ENCODE peak calls at places on chromosome 18, in eight cellular contexts. O is amniotic stem cell; I is T-helper 22 cell; Q is NCI-H748 treated with DMSO at 0.1 percent for 48 hours; L is stimulated activated CD4-positive, alpha-beta T cell treated with anti-CD3 and anti-CD28 coated beads, Interleukin-4, amount 100 ng/mL, for 24 hours; D is T-helper 2 cell; X is NCI-H1092; Z is HTR-8/SVneo. Y is an unnamed sample.

GRCh38 chr18:61597321-61597720 is 264.1 kb downstream of the CDH20 start:
- DNase-seq in I (no peak), X (no peak), Q (no peak), Z (no peak), O (no peak), D (no peak), L (no peak), Y (no peak)

GRCh38 chr18:8424917-8425725 is 184.1 kb upstream of the RAB12 start:
- DNase-seq in Z (peak; percentile 85), I (no peak), Q (no peak), O (peak; percentile 85), D (no peak), X (no peak), L (no peak), Y (peak; percentile 85)

GRCh38 chr18:55362303-55362702 is 225.7 kb downstream of the TCF4 start:
- DNase-seq in L (no peak), I (no peak), Q (no peak), X (no peak), Z (no peak), O (no peak), D (no peak), Y (no peak)

GRCh38 chr18:48953096-48953706 is 2.4 kb upstream of the SMAD7 start:
- DNase-seq in D (no peak), Q (peak; percentile 34), L (no peak), I (no peak), X (no peak), O (no peak), Z (no peak), Y (no peak)

GRCh38 chr18:58937913-58938312 is 73.2 kb downstream of the ZNF532 start:
- DNase-seq in X (no peak), Q (no peak), Z (no peak), L (no peak), I (no peak), D (no peak), O (no peak), Y (no peak)

GRCh38 chr18:11951390-11951851 is 29.9 kb upstream of the IMPA2 start:
- DNase-seq in X (no peak), Z (no peak), Q (no peak), D (no peak), L (no peak), O (no peak), I (no peak), Y (no peak)

GRCh38 chr18:76963951-76964350 is 141.6 kb downstream of the ZNF236 start:
- DNase-seq in D (no peak), X (no peak), Q (no peak), Z (no peak), I (no peak), O (no peak), L (no peak), Y (no peak)

GRCh38 chr18:23910032-23910431 is 104.5 kb upstream of the TTC39C start:
- DNase-seq in L (no peak), O (no peak), X (no peak), I (no peak), Z (no peak), D (no peak), Q (no peak), Y (no peak)

GRCh38 chr18:23226930-23227728 is 91.8 kb downstream of the CABLES1 start:
- DNase-seq in D (no peak), Q (no peak), X (no peak), Z (no peak), L (no peak), I (no peak), O (peak; percentile 29), Y (no peak)

GRCh38 chr18:9239708-9240107 is 94.9 kb upstream of the TWSG1 start:
- DNase-seq in I (no peak), L (no peak), X (no peak), Z (no peak), O (no peak), D (no peak), Q (no peak), Y (no peak)

GRCh38 chr18:75208836-75209128 is 157 bp downstream of the PTGR3 start:
- DNase-seq in Z (no peak), X (no peak), I (no peak), D (no peak), Q (no peak), O (no peak), L (no peak), Y (no peak)